ENCODE peak calls at places on chromosomes 1 and 21, in seven cellular contexts. One of them, this sample, is unnamed.

GRCh38 chr1:17687125-17687524 is 68.0 kb upstream of the ACTL8 start:
- DNase-seq in dorsolateral prefrontal cortex: no peak
- DNase-seq in WERI-Rb-1: no peak
- DNase-seq in heart left ventricle: no peak
- DNase-seq in spleen: no peak
- DNase-seq in PC-9: no peak
- DNase-seq in activated B cell treated with CpG ODN at 0.5 μM for 24 hours: no peak
- DNase-seq in this sample: no peak

GRCh38 chr1:203131548-203132200 is 4.1 kb downstream of the ADORA1 start:
- DNase-seq in dorsolateral prefrontal cortex: no peak
- DNase-seq in WERI-Rb-1: peak; percentile 10
- DNase-seq in heart left ventricle: no peak
- DNase-seq in spleen: no peak
- DNase-seq in PC-9: no peak
- DNase-seq in activated B cell treated with CpG ODN at 0.5 μM for 24 hours: no peak
- DNase-seq in this sample: no peak

GRCh38 chr1:197130677-197131304 is 15.7 kb downstream of the ASPM start:
- DNase-seq in dorsolateral prefrontal cortex: no peak
- DNase-seq in WERI-Rb-1: no peak
- DNase-seq in heart left ventricle: no peak
- DNase-seq in spleen: no peak
- DNase-seq in PC-9: no peak
- DNase-seq in activated B cell treated with CpG ODN at 0.5 μM for 24 hours: no peak
- DNase-seq in this sample: no peak

GRCh38 chr1:233627823-233628222 is 13.9 kb downstream of the KCNK1 start:
- DNase-seq in dorsolateral prefrontal cortex: no peak
- DNase-seq in WERI-Rb-1: no peak
- DNase-seq in heart left ventricle: no peak
- DNase-seq in spleen: no peak
- DNase-seq in PC-9: peak; percentile 30
- DNase-seq in activated B cell treated with CpG ODN at 0.5 μM for 24 hours: no peak
- DNase-seq in this sample: no peak

GRCh38 chr1:163668472-163668871 is 346.7 kb downstream of the NUF2 start:
- DNase-seq in dorsolateral prefrontal cortex: no peak
- DNase-seq in WERI-Rb-1: no peak
- DNase-seq in heart left ventricle: no peak
- DNase-seq in spleen: no peak
- DNase-seq in PC-9: no peak
- DNase-seq in activated B cell treated with CpG ODN at 0.5 μM for 24 hours: no peak
- DNase-seq in this sample: no peak

GRCh38 chr1:213987422-213987875 is 324 bp upstream of the PROX1 start:
- DNase-seq in dorsolateral prefrontal cortex: peak; percentile 40
- DNase-seq in WERI-Rb-1: no peak
- DNase-seq in heart left ventricle: no peak
- DNase-seq in spleen: peak; percentile 75
- DNase-seq in PC-9: no peak
- DNase-seq in activated B cell treated with CpG ODN at 0.5 μM for 24 hours: no peak
- DNase-seq in this sample: no peak

GRCh38 chr1:29090937-29091618 is 32.6 kb downstream of the TMEM200B start:
- DNase-seq in dorsolateral prefrontal cortex: no peak
- DNase-seq in WERI-Rb-1: no peak
- DNase-seq in heart left ventricle: no peak
- DNase-seq in spleen: no peak
- DNase-seq in PC-9: no peak
- DNase-seq in activated B cell treated with CpG ODN at 0.5 μM for 24 hours: no peak
- DNase-seq in this sample: no peak

GRCh38 chr1:244964112-244964971 is 100.0 kb upstream of the HNRNPU start:
- DNase-seq in dorsolateral prefrontal cortex: no peak
- DNase-seq in WERI-Rb-1: no peak
- DNase-seq in heart left ventricle: no peak
- DNase-seq in spleen: no peak
- DNase-seq in PC-9: peak; percentile 49
- DNase-seq in activated B cell treated with CpG ODN at 0.5 μM for 24 hours: no peak
- DNase-seq in this sample: no peak

GRCh38 chr21:36127250-36127904 is 7.5 kb upstream of the CBR3 start:
- DNase-seq in dorsolateral prefrontal cortex: no peak
- DNase-seq in WERI-Rb-1: no peak
- DNase-seq in heart left ventricle: no peak
- DNase-seq in spleen: no peak
- DNase-seq in PC-9: no peak
- DNase-seq in activated B cell treated with CpG ODN at 0.5 μM for 24 hours: no peak
- DNase-seq in this sample: no peak

GRCh38 chr1:98897046-98897445 is 107.6 kb downstream of the PLPPR5 start:
- DNase-seq in dorsolateral prefrontal cortex: no peak
- DNase-seq in WERI-Rb-1: no peak
- DNase-seq in heart left ventricle: no peak
- DNase-seq in spleen: no peak
- DNase-seq in PC-9: no peak
- DNase-seq in activated B cell treated with CpG ODN at 0.5 μM for 24 hours: no peak
- DNase-seq in this sample: no peak

GRCh38 chr1:30515746-30516504 is 207.5 kb downstream of the MATN1 start:
- DNase-seq in dorsolateral prefrontal cortex: no peak
- DNase-seq in WERI-Rb-1: no peak
- DNase-seq in heart left ventricle: no peak
- DNase-seq in spleen: peak; percentile 39
- DNase-seq in PC-9: no peak
- DNase-seq in activated B cell treated with CpG ODN at 0.5 μM for 24 hours: no peak
- DNase-seq in this sample: no peak

GRCh38 chr1:153749408-153750005 is 21.7 kb downstream of the INTS3 start:
- DNase-seq in dorsolateral prefrontal cortex: peak; percentile 64
- DNase-seq in WERI-Rb-1: peak; percentile 94
- DNase-seq in heart left ventricle: peak; percentile 82
- DNase-seq in spleen: peak; percentile 95
- DNase-seq in PC-9: peak; percentile 73
- DNase-seq in activated B cell treated with CpG ODN at 0.5 μM for 24 hours: peak; percentile 60
- DNase-seq in this sample: peak; percentile 84

GRCh38 chr1:75233302-75233929 is 99.2 kb downstream of the LHX8 start:
- DNase-seq in dorsolateral prefrontal cortex: no peak
- DNase-seq in WERI-Rb-1: no peak
- DNase-seq in heart left ventricle: no peak
- DNase-seq in spleen: no peak
- DNase-seq in PC-9: no peak
- DNase-seq in activated B cell treated with CpG ODN at 0.5 μM for 24 hours: no peak
- DNase-seq in this sample: no peak

GRCh38 chr1:78718566-78718965 is 68.9 kb downstream of the IFI44 start:
- DNase-seq in dorsolateral prefrontal cortex: no peak
- DNase-seq in WERI-Rb-1: no peak
- DNase-seq in heart left ventricle: no peak
- DNase-seq in spleen: no peak
- DNase-seq in PC-9: no peak
- DNase-seq in activated B cell treated with CpG ODN at 0.5 μM for 24 hours: no peak
- DNase-seq in this sample: no peak

GRCh38 chr1:92994105-92994712 is 32.9 kb upstream of the DIPK1A start:
- DNase-seq in dorsolateral prefrontal cortex: no peak
- DNase-seq in WERI-Rb-1: peak; percentile 70
- DNase-seq in heart left ventricle: peak; percentile 76
- DNase-seq in spleen: no peak
- DNase-seq in PC-9: peak; percentile 33
- DNase-seq in activated B cell treated with CpG ODN at 0.5 μM for 24 hours: no peak
- DNase-seq in this sample: peak; percentile 28

GRCh38 chr1:3740038-3740437 is 12.2 kb upstream of the CCDC27 start:
- DNase-seq in dorsolateral prefrontal cortex: no peak
- DNase-seq in WERI-Rb-1: no peak
- DNase-seq in heart left ventricle: no peak
- DNase-seq in spleen: no peak
- DNase-seq in PC-9: no peak
- DNase-seq in activated B cell treated with CpG ODN at 0.5 μM for 24 hours: no peak
- DNase-seq in this sample: no peak

GRCh38 chr1:226457307-226457712 is 49.4 kb upstream of the PARP1 start:
- DNase-seq in dorsolateral prefrontal cortex: no peak
- DNase-seq in WERI-Rb-1: no peak
- DNase-seq in heart left ventricle: no peak
- DNase-seq in spleen: peak; percentile 75
- DNase-seq in PC-9: no peak
- DNase-seq in activated B cell treated with CpG ODN at 0.5 μM for 24 hours: no peak
- DNase-seq in this sample: no peak

GRCh38 chr1:151130837-151131586 is 15.4 kb downstream of the SEMA6C start:
- DNase-seq in dorsolateral prefrontal cortex: peak; percentile 45
- DNase-seq in WERI-Rb-1: no peak
- DNase-seq in heart left ventricle: peak; percentile 85
- DNase-seq in spleen: peak; percentile 89
- DNase-seq in PC-9: peak; percentile 84
- DNase-seq in activated B cell treated with CpG ODN at 0.5 μM for 24 hours: peak; percentile 73
- DNase-seq in this sample: peak; percentile 72

GRCh38 chr1:44602675-44603610 is 71.3 kb downstream of the TMEM53 start:
- DNase-seq in dorsolateral prefrontal cortex: no peak
- DNase-seq in WERI-Rb-1: peak; percentile 30
- DNase-seq in heart left ventricle: no peak
- DNase-seq in spleen: peak; percentile 53
- DNase-seq in PC-9: no peak
- DNase-seq in activated B cell treated with CpG ODN at 0.5 μM for 24 hours: no peak
- DNase-seq in this sample: peak; percentile 81

GRCh38 chr1:206713070-206713469 is 28.4 kb downstream of the MAPKAPK2 start:
- DNase-seq in dorsolateral prefrontal cortex: no peak
- DNase-seq in WERI-Rb-1: no peak
- DNase-seq in heart left ventricle: no peak
- DNase-seq in spleen: no peak
- DNase-seq in PC-9: no peak
- DNase-seq in activated B cell treated with CpG ODN at 0.5 μM for 24 hours: no peak
- DNase-seq in this sample: no peak

GRCh38 chr21:45330851-45331261 is 43.2 kb upstream of the POFUT2 start:
- DNase-seq in dorsolateral prefrontal cortex: no peak
- DNase-seq in WERI-Rb-1: no peak
- DNase-seq in heart left ventricle: no peak
- DNase-seq in spleen: peak; percentile 48
- DNase-seq in PC-9: no peak
- DNase-seq in activated B cell treated with CpG ODN at 0.5 μM for 24 hours: no peak
- DNase-seq in this sample: no peak

GRCh38 chr1:230798491-230798890 is 51.3 kb downstream of the CAPN9 start:
- DNase-seq in dorsolateral prefrontal cortex: no peak
- DNase-seq in WERI-Rb-1: no peak
- DNase-seq in heart left ventricle: no peak
- DNase-seq in spleen: no peak
- DNase-seq in PC-9: no peak
- DNase-seq in activated B cell treated with CpG ODN at 0.5 μM for 24 hours: no peak
- DNase-seq in this sample: no peak

GRCh38 chr1:38454236-38454635 is 405.3 kb downstream of the RRAGC start:
- DNase-seq in dorsolateral prefrontal cortex: no peak
- DNase-seq in WERI-Rb-1: peak; percentile 26
- DNase-seq in heart left ventricle: no peak
- DNase-seq in spleen: no peak
- DNase-seq in PC-9: no peak
- DNase-seq in activated B cell treated with CpG ODN at 0.5 μM for 24 hours: no peak
- DNase-seq in this sample: no peak

GRCh38 chr1:248782311-248782887 is 26.8 kb upstream of the LYPD8 start:
- DNase-seq in dorsolateral prefrontal cortex: no peak
- DNase-seq in WERI-Rb-1: peak; percentile 75
- DNase-seq in heart left ventricle: no peak
- DNase-seq in spleen: no peak
- DNase-seq in PC-9: no peak
- DNase-seq in activated B cell treated with CpG ODN at 0.5 μM for 24 hours: no peak
- DNase-seq in this sample: no peak

GRCh38 chr1:111988743-111989453 is 570 bp downstream of the KCND3 start:
- DNase-seq in dorsolateral prefrontal cortex: no peak
- DNase-seq in WERI-Rb-1: no peak
- DNase-seq in heart left ventricle: peak; percentile 36
- DNase-seq in spleen: no peak
- DNase-seq in PC-9: no peak
- DNase-seq in activated B cell treated with CpG ODN at 0.5 μM for 24 hours: no peak
- DNase-seq in this sample: peak; percentile 31

GRCh38 chr1:2345297-2346075 is 45.9 kb downstream of the MORN1 start:
- DNase-seq in dorsolateral prefrontal cortex: no peak
- DNase-seq in WERI-Rb-1: no peak
- DNase-seq in heart left ventricle: no peak
- DNase-seq in spleen: peak; percentile 60
- DNase-seq in PC-9: no peak
- DNase-seq in activated B cell treated with CpG ODN at 0.5 μM for 24 hours: no peak
- DNase-seq in this sample: peak; percentile 9

GRCh38 chr1:155127672-155128468 is at the start of gene EFNA1:
- DNase-seq in dorsolateral prefrontal cortex: peak; percentile 63
- DNase-seq in WERI-Rb-1: peak; percentile 77
- DNase-seq in heart left ventricle: peak; percentile 81
- DNase-seq in spleen: peak; percentile 83
- DNase-seq in PC-9: peak; percentile 70
- DNase-seq in activated B cell treated with CpG ODN at 0.5 μM for 24 hours: peak; percentile 42
- DNase-seq in this sample: peak; percentile 55

GRCh38 chr1:33825506-33825905 is 38.4 kb upstream of the HMGB4 start:
- DNase-seq in dorsolateral prefrontal cortex: no peak
- DNase-seq in WERI-Rb-1: no peak
- DNase-seq in heart left ventricle: no peak
- DNase-seq in spleen: no peak
- DNase-seq in PC-9: no peak
- DNase-seq in activated B cell treated with CpG ODN at 0.5 μM for 24 hours: no peak
- DNase-seq in this sample: no peak

GRCh38 chr1:113929750-113930498 is 800 bp downstream of the HIPK1 start:
- DNase-seq in dorsolateral prefrontal cortex: no peak
- DNase-seq in WERI-Rb-1: peak; percentile 39
- DNase-seq in heart left ventricle: no peak
- DNase-seq in spleen: peak; percentile 94
- DNase-seq in PC-9: peak; percentile 47
- DNase-seq in activated B cell treated with CpG ODN at 0.5 μM for 24 hours: peak; percentile 65
- DNase-seq in this sample: peak; percentile 61

DNA sequence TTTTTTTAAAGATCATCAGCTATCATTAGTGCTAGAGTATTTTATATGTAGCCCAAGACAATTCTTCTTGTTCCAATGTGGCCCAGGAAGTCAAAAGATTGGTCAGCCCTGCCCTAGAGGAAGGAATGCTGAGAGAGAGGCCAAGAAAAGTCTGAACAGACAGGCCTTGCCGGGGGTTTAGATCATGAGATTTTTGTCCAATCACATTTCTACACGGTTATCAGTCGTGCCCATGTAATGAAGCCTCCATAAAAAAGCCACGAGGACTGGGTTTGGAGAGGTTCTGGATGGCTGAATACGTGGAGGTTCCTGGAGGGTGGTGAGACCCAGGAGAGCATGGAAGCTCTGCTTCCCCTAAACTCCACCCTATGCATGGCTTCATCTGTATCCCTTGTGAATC is 24.3 kb upstream of the ENO1 start:
- DNase-seq in dorsolateral prefrontal cortex: no peak
- DNase-seq in WERI-Rb-1: no peak
- DNase-seq in heart left ventricle: no peak
- DNase-seq in spleen: no peak
- DNase-seq in PC-9: peak; percentile 31
- DNase-seq in activated B cell treated with CpG ODN at 0.5 μM for 24 hours: no peak
- DNase-seq in this sample: no peak
- TF ChIP-seq CTCF in dorsolateral prefrontal cortex: no peak
- TF ChIP-seq CTCF in WERI-Rb-1: no peak
- TF ChIP-seq CTCF in heart left ventricle: no peak
- TF ChIP-seq CTCF in spleen: no peak
- TF ChIP-seq CTCF in PC-9: no peak
- TF ChIP-seq CTCF in activated B cell treated with CpG ODN at 0.5 μM for 24 hours: no peak
- TF ChIP-seq CTCF in this sample: no peak

GRCh38 chr1:209076688-209077087 is 506.8 kb upstream of the CAMK1G start:
- DNase-seq in dorsolateral prefrontal cortex: no peak
- DNase-seq in WERI-Rb-1: peak; percentile 47
- DNase-seq in heart left ventricle: no peak
- DNase-seq in spleen: no peak
- DNase-seq in PC-9: no peak
- DNase-seq in activated B cell treated with CpG ODN at 0.5 μM for 24 hours: no peak
- DNase-seq in this sample: no peak
- TF ChIP-seq CTCF in dorsolateral prefrontal cortex: no peak
- TF ChIP-seq CTCF in WERI-Rb-1: peak; percentile 91
- TF ChIP-seq CTCF in heart left ventricle: no peak
- TF ChIP-seq CTCF in spleen: no peak
- TF ChIP-seq CTCF in PC-9: peak; percentile 50
- TF ChIP-seq CTCF in activated B cell treated with CpG ODN at 0.5 μM for 24 hours: no peak
- TF ChIP-seq CTCF in this sample: no peak

GRCh38 chr1:86410879-86411278 is 13.1 kb upstream of the CLCA2 start:
- DNase-seq in dorsolateral prefrontal cortex: no peak
- DNase-seq in WERI-Rb-1: no peak
- DNase-seq in heart left ventricle: no peak
- DNase-seq in spleen: no peak
- DNase-seq in PC-9: no peak
- DNase-seq in activated B cell treated with CpG ODN at 0.5 μM for 24 hours: no peak
- DNase-seq in this sample: no peak
- TF ChIP-seq CTCF in dorsolateral prefrontal cortex: no peak
- TF ChIP-seq CTCF in WERI-Rb-1: no peak
- TF ChIP-seq CTCF in heart left ventricle: no peak
- TF ChIP-seq CTCF in spleen: no peak
- TF ChIP-seq CTCF in PC-9: no peak
- TF ChIP-seq CTCF in activated B cell treated with CpG ODN at 0.5 μM for 24 hours: no peak
- TF ChIP-seq CTCF in this sample: no peak

GRCh38 chr1:200837931-200838571 is 34.7 kb upstream of the GPR25 start:
- DNase-seq in dorsolateral prefrontal cortex: no peak
- DNase-seq in WERI-Rb-1: no peak
- DNase-seq in heart left ventricle: no peak
- DNase-seq in spleen: no peak
- DNase-seq in PC-9: no peak
- DNase-seq in activated B cell treated with CpG ODN at 0.5 μM for 24 hours: no peak
- DNase-seq in this sample: no peak
- TF ChIP-seq CTCF in dorsolateral prefrontal cortex: peak; percentile 61
- TF ChIP-seq CTCF in WERI-Rb-1: no peak
- TF ChIP-seq CTCF in heart left ventricle: peak; percentile 67
- TF ChIP-seq CTCF in spleen: no peak
- TF ChIP-seq CTCF in PC-9: peak; percentile 69
- TF ChIP-seq CTCF in activated B cell treated with CpG ODN at 0.5 μM for 24 hours: no peak
- TF ChIP-seq CTCF in this sample: peak; percentile 24